ENCODE peak calls at places on chromosomes 16 and 17, in ten cellular contexts. G is pancreas, M is astrocyte, E is GM23338, B is cardiac muscle cell, A is uterus, O is stomach, K is ascending aorta, C is A549, Y is left ventricle myocardium inferior. R is an unnamed sample.

GRCh38 chr17:56185905-56186783 is 32.9 kb downstream of the ANKFN1 start:
- DNase-seq in B (peak; percentile 32), Y (no peak), A (no peak), E (no peak), G (no peak), K (no peak), O (no peak), M (peak; percentile 96), C (no peak), R (no peak)

GRCh38 chr17:75459590-75460267 is 3.3 kb downstream of the TMEM94 start:
- DNase-seq in G (no peak), O (peak; percentile 36), Y (no peak), E (no peak), M (no peak), K (no peak), B (no peak), A (no peak), C (no peak), R (no peak)

GRCh38 chr17:78972507-78973105 is 7.1 kb downstream of the LGALS3BP start:
- DNase-seq in Y (no peak), K (no peak), G (no peak), C (peak; percentile 27), B (no peak), E (no peak), M (no peak), O (no peak), A (no peak), R (no peak)

GRCh38 chr16:46629331-46629843 is 8.2 kb upstream of the SHCBP1 start:
- DNase-seq in M (peak; percentile 40), B (peak; percentile 77), O (no peak), A (no peak), K (no peak), Y (no peak), E (peak; percentile 79), G (no peak), C (peak; percentile 60), R (no peak)

GRCh38 chr16:72066747-72067146 is 3.7 kb downstream of the HPR start:
- DNase-seq in K (no peak), C (peak; percentile 53), O (no peak), A (no peak), E (peak; percentile 77), Y (no peak), B (peak; percentile 64), G (no peak), M (peak; percentile 5), R (no peak)

GRCh38 chr17:73522696-73523095 is 121.5 kb downstream of the SDK2 start:
- DNase-seq in G (no peak), O (no peak), M (no peak), A (no peak), B (no peak), E (no peak), K (no peak), Y (no peak), C (no peak), R (no peak)

GRCh38 chr17:48442819-48443218 is 12.8 kb upstream of the SKAP1 start:
- DNase-seq in E (no peak), Y (no peak), G (no peak), A (no peak), B (no peak), C (no peak), O (no peak), K (no peak), M (no peak), R (no peak)

GRCh38 chr17:51853857-51854256 is 304.7 kb downstream of the CA10 start:
- DNase-seq in K (no peak), G (no peak), M (no peak), O (no peak), Y (no peak), E (no peak), B (no peak), C (no peak), A (no peak), R (no peak)

GRCh38 chr17:40070895-40071719 is 8.3 kb downstream of the THRA start:
- DNase-seq in E (peak; percentile 51), M (no peak), G (peak; percentile 85), B (no peak), A (peak; percentile 76), Y (peak; percentile 69), K (no peak), C (peak; percentile 84), O (peak; percentile 98), R (no peak)

GRCh38 chr17:60065867-60066266 is 12.9 kb downstream of the HEATR6 start:
- DNase-seq in B (peak; percentile 15), O (no peak), M (no peak), C (no peak), G (no peak), K (no peak), A (no peak), Y (no peak), E (no peak), R (no peak)

GRCh38 chr16:72532896-72533295 is 360.9 kb upstream of the PMFBP1 start:
- DNase-seq in C (no peak), B (peak; percentile 29), M (peak; percentile 20), K (no peak), A (no peak), E (peak; percentile 50), G (no peak), O (no peak), Y (no peak), R (no peak)

GRCh38 chr16:81243927-81244326 is 5.4 kb downstream of the BCO1 start:
- DNase-seq in M (no peak), B (no peak), Y (no peak), O (no peak), K (no peak), E (peak; percentile 35), C (no peak), A (no peak), G (no peak), R (no peak)

GRCh38 chr16:2938206-2938605 is 25.9 kb upstream of the KREMEN2 start:
- DNase-seq in Y (no peak), G (no peak), E (no peak), C (no peak), K (no peak), A (no peak), M (no peak), B (no peak), O (no peak), R (no peak)

GRCh38 chr17:8628609-8629169 is 1.8 kb downstream of the MYH10 start:
- DNase-seq in M (no peak), K (no peak), Y (no peak), E (no peak), O (no peak), A (no peak), B (peak; percentile 48), C (no peak), G (no peak), R (no peak)

DNA sequence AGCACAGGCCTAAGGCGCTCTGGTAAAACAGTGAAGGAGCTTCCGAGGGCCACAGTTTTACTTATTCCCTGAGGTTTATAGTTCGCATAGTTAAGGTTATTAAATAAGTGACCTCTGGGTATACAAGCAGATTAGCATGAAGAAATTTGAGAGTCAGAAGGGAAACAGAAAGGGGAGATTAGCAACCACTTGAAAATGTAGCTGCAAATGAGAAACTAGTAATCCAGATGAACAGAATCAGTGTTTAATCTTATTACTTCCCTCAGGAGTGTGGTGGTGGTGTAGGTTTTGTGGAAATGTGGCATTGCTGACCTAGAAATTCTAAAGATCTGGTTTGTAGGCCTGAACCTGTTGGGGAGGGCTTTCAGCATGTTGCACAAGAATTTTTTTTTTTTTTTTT is 130.4 kb downstream of the CCDC182 start:
- DNase-seq in K (no peak), M (no peak), E (no peak), A (no peak), B (no peak), G (no peak), O (no peak), C (no peak), Y (no peak), R (no peak)
- TF ChIP-seq CTCF in K (no peak), M (no peak), E (no peak), A (no peak), B (no peak), G (no peak), O (no peak), C (no peak), Y (no peak), R (no peak)

GRCh38 chr17:27530791-27531391 is 74.6 kb downstream of the KSR1 start:
- DNase-seq in O (no peak), K (peak; percentile 23), Y (no peak), E (no peak), B (peak; percentile 72), G (no peak), C (peak; percentile 86), A (no peak), M (peak; percentile 64), R (no peak)
- H3K27ac ChIP-seq in O (peak overlapping the region; percentile 75), K (peak overlapping the region; percentile 42), Y (no peak overlapping the region), E (no peak overlapping the region), B (no peak overlapping the region), G (peak overlapping the region; percentile 80), C (peak overlapping the region; percentile 70), A (peak overlapping the region; percentile 1), M (no peak overlapping the region), R (no peak overlapping the region)

GRCh38 chr16:49639739-49640388 is 216.0 kb downstream of the ZNF423 start:
- DNase-seq in C (no peak), B (peak; percentile 74), O (no peak), Y (peak; percentile 71), M (peak; percentile 86), A (peak; percentile 59), E (peak; percentile 56), K (no peak), G (peak; percentile 38), R (no peak)

GRCh38 chr16:49641250-49641649 is 214.7 kb downstream of the ZNF423 start:
- DNase-seq in G (no peak), K (no peak), C (no peak), Y (no peak), O (no peak), A (no peak), M (no peak), E (no peak), B (no peak), R (no peak)

GRCh38 chr16:49638696-49639629 is 216.9 kb downstream of the ZNF423 start:
- DNase-seq in A (no peak), C (no peak), B (peak; percentile 71), O (no peak), E (no peak), K (no peak), Y (peak; percentile 66), M (no peak), G (peak; percentile 45), R (no peak)

GRCh38 chr16:49637933-49638695 is 217.8 kb downstream of the ZNF423 start:
- DNase-seq in G (peak; percentile 39), A (no peak), K (no peak), E (no peak), B (no peak), C (no peak), M (no peak), Y (no peak), O (no peak), R (no peak)

DNA sequence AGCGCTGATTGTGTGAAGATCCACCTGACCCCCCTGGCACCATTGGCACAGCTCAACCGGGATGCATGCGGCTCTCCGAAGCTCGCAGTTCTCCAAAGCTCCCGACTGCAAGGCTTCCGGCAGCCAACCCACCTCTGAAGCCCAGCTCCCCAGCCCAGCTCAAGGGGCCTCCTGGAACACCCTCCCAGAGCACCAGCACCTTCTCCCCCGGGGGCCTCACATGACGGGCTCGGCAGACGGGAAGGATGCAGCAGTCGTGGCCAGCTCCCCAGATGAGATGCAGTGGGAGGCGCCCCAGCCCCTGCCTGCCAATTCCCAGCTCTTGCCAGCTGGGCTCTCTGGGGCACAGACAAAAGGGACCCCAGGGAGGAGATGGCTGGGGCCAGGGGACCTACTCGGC is 215.3 kb downstream of the ZNF423 start:
- DNase-seq in M (no peak), B (no peak), K (no peak), Y (no peak), A (no peak), C (no peak), G (peak; percentile 46), O (no peak), E (no peak), R (no peak)
- H3K4me3 ChIP-seq in M (no peak overlapping the region), B (no peak overlapping the region), K (no peak overlapping the region), Y (no peak overlapping the region), A (no peak overlapping the region), C (no peak overlapping the region), G (no peak overlapping the region), O (no peak overlapping the region), E (no peak overlapping the region), R (no peak overlapping the region)

GRCh38 chr16:8493885-8494487 is 96.3 kb downstream of the TMEM114 start:
- DNase-seq in M (no peak), A (no peak), G (no peak), C (peak; percentile 4), O (no peak), Y (no peak), K (no peak), B (no peak), E (peak; percentile 1), R (no peak)
- TF ChIP-seq CTCF in M (no peak), A (no peak), G (no peak), C (no peak), O (no peak), Y (no peak), K (no peak), B (no peak), E (no peak), R (no peak)

R was measured in CD8-positive, alpha-beta T cell.